ENCODE peak calls at places on chromosomes 5 and 9, in six cellular contexts. One of them, this sample, is unnamed.

GRCh38 chr9:128835246-128836210 is 5.9 kb upstream of the SPOUT1 start:
- DNase-seq in HCT116: no peak
- DNase-seq in HepG2: no peak
- DNase-seq in K562: peak; percentile 4
- DNase-seq in H1: no peak
- DNase-seq in GM12878: no peak
- DNase-seq in this sample: no peak

GRCh38 chr5:175889910-175890684 is 18.7 kb downstream of the CPLX2 start:
- DNase-seq in HCT116: peak; percentile 27
- DNase-seq in HepG2: peak; percentile 79
- DNase-seq in K562: no peak
- DNase-seq in H1: no peak
- DNase-seq in GM12878: no peak
- DNase-seq in this sample: no peak

GRCh38 chr9:137007060-137007815 is 10.9 kb upstream of the CLIC3 start:
- DNase-seq in HCT116: no peak
- DNase-seq in HepG2: no peak
- DNase-seq in K562: no peak
- DNase-seq in H1: no peak
- DNase-seq in GM12878: no peak
- DNase-seq in this sample: no peak

GRCh38 chr9:135308809-135309762 is 170.5 kb upstream of the PPP1R26 start:
- DNase-seq in HCT116: no peak
- DNase-seq in HepG2: no peak
- DNase-seq in K562: no peak
- DNase-seq in H1: no peak
- DNase-seq in GM12878: no peak
- DNase-seq in this sample: no peak

GRCh38 chr5:6279607-6280006 is 98.7 kb downstream of the MED10 start:
- DNase-seq in HCT116: no peak
- DNase-seq in HepG2: no peak
- DNase-seq in K562: no peak
- DNase-seq in H1: no peak
- DNase-seq in GM12878: no peak
- DNase-seq in this sample: no peak

GRCh38 chr5:60710362-60710761 is 10.4 kb upstream of the DEPDC1B start:
- DNase-seq in HCT116: no peak
- DNase-seq in HepG2: peak; percentile 30
- DNase-seq in K562: no peak
- DNase-seq in H1: no peak
- DNase-seq in GM12878: no peak
- DNase-seq in this sample: no peak

GRCh38 chr9:107404086-107404590 is 85.4 kb downstream of the KLF4 start:
- DNase-seq in HCT116: no peak
- DNase-seq in HepG2: no peak
- DNase-seq in K562: no peak
- DNase-seq in H1: no peak
- DNase-seq in GM12878: no peak
- DNase-seq in this sample: no peak

GRCh38 chr9:87500491-87500890 is 2.8 kb downstream of the DAPK1 start:
- DNase-seq in HCT116: no peak
- DNase-seq in HepG2: no peak
- DNase-seq in K562: peak; percentile 27
- DNase-seq in H1: no peak
- DNase-seq in GM12878: no peak
- DNase-seq in this sample: no peak

GRCh38 chr5:93250431-93250830 is 330.6 kb downstream of the NR2F1-AS1 start:
- DNase-seq in HCT116: no peak
- DNase-seq in HepG2: no peak
- DNase-seq in K562: no peak
- DNase-seq in H1: no peak
- DNase-seq in GM12878: no peak
- DNase-seq in this sample: no peak

GRCh38 chr9:69444021-69444420 is 119.0 kb downstream of the ENTREP1 start:
- DNase-seq in HCT116: no peak
- DNase-seq in HepG2: no peak
- DNase-seq in K562: no peak
- DNase-seq in H1: no peak
- DNase-seq in GM12878: no peak
- DNase-seq in this sample: no peak

GRCh38 chr9:22425551-22425950 is 21.1 kb upstream of the DMRTA1 start:
- DNase-seq in HCT116: no peak
- DNase-seq in HepG2: no peak
- DNase-seq in K562: no peak
- DNase-seq in H1: no peak
- DNase-seq in GM12878: no peak
- DNase-seq in this sample: no peak

GRCh38 chr9:92714016-92714415 is 44.1 kb upstream of the IPPK start:
- DNase-seq in HCT116: no peak
- DNase-seq in HepG2: no peak
- DNase-seq in K562: no peak
- DNase-seq in H1: no peak
- DNase-seq in GM12878: no peak
- DNase-seq in this sample: no peak

GRCh38 chr9:105500108-105500766 is 52.4 kb downstream of the FSD1L start:
- DNase-seq in HCT116: no peak
- DNase-seq in HepG2: no peak
- DNase-seq in K562: no peak
- DNase-seq in H1: no peak
- DNase-seq in GM12878: peak; percentile 62
- DNase-seq in this sample: no peak

GRCh38 chr5:159342838-159343237 is 12.6 kb upstream of the IL12B start:
- DNase-seq in HCT116: no peak
- DNase-seq in HepG2: no peak
- DNase-seq in K562: no peak
- DNase-seq in H1: no peak
- DNase-seq in GM12878: no peak
- DNase-seq in this sample: no peak

GRCh38 chr5:131735393-131735792 is 61.4 kb downstream of the FNIP1 start:
- DNase-seq in HCT116: no peak
- DNase-seq in HepG2: no peak
- DNase-seq in K562: no peak
- DNase-seq in H1: no peak
- DNase-seq in GM12878: no peak
- DNase-seq in this sample: no peak

GRCh38 chr5:107894361-107894760 is 223.6 kb upstream of the EFNA5 start:
- DNase-seq in HCT116: no peak
- DNase-seq in HepG2: no peak
- DNase-seq in K562: no peak
- DNase-seq in H1: no peak
- DNase-seq in GM12878: no peak
- DNase-seq in this sample: no peak

GRCh38 chr9:137057545-137057944 is 3.7 kb upstream of the ENTPD2 start:
- DNase-seq in HCT116: no peak
- DNase-seq in HepG2: no peak
- DNase-seq in K562: no peak
- DNase-seq in H1: no peak
- DNase-seq in GM12878: no peak
- DNase-seq in this sample: no peak

GRCh38 chr5:126446498-126447224 is 23.5 kb downstream of the GRAMD2B start:
- DNase-seq in HCT116: peak; percentile 71
- DNase-seq in HepG2: no peak
- DNase-seq in K562: no peak
- DNase-seq in H1: no peak
- DNase-seq in GM12878: no peak
- DNase-seq in this sample: no peak

GRCh38 chr5:170648546-170648945 is 135.0 kb upstream of the GABRP start:
- DNase-seq in HCT116: no peak
- DNase-seq in HepG2: no peak
- DNase-seq in K562: no peak
- DNase-seq in H1: no peak
- DNase-seq in GM12878: no peak
- DNase-seq in this sample: no peak

GRCh38 chr9:126295936-126296600 is 30.6 kb upstream of the MVB12B start:
- DNase-seq in HCT116: peak; percentile 22
- DNase-seq in HepG2: no peak
- DNase-seq in K562: no peak
- DNase-seq in H1: no peak
- DNase-seq in GM12878: no peak
- DNase-seq in this sample: no peak

GRCh38 chr5:13997514-13997913 is 53.0 kb upstream of the DNAH5 start:
- DNase-seq in HCT116: no peak
- DNase-seq in HepG2: no peak
- DNase-seq in K562: no peak
- DNase-seq in H1: no peak
- DNase-seq in GM12878: no peak
- DNase-seq in this sample: no peak

GRCh38 chr9:71263451-71263850 is 142.0 kb upstream of the TRPM3 start:
- DNase-seq in HCT116: no peak
- DNase-seq in HepG2: no peak
- DNase-seq in K562: no peak
- DNase-seq in H1: no peak
- DNase-seq in GM12878: no peak
- DNase-seq in this sample: no peak

GRCh38 chr5:172680921-172681320 is 39.9 kb downstream of the NEURL1B start:
- DNase-seq in HCT116: no peak
- DNase-seq in HepG2: no peak
- DNase-seq in K562: no peak
- DNase-seq in H1: no peak
- DNase-seq in GM12878: no peak
- DNase-seq in this sample: no peak

GRCh38 chr9:130444565-130445221 is at the start of gene ASS1:
- DNase-seq in HCT116: no peak
- DNase-seq in HepG2: peak; percentile 33
- DNase-seq in K562: peak; percentile 98
- DNase-seq in H1: no peak
- DNase-seq in GM12878: no peak
- DNase-seq in this sample: no peak

GRCh38 chr9:84782228-84782866 is 112.8 kb downstream of the NTRK2 start:
- DNase-seq in HCT116: no peak
- DNase-seq in HepG2: no peak
- DNase-seq in K562: no peak
- DNase-seq in H1: no peak
- DNase-seq in GM12878: no peak
- DNase-seq in this sample: no peak

DNA sequence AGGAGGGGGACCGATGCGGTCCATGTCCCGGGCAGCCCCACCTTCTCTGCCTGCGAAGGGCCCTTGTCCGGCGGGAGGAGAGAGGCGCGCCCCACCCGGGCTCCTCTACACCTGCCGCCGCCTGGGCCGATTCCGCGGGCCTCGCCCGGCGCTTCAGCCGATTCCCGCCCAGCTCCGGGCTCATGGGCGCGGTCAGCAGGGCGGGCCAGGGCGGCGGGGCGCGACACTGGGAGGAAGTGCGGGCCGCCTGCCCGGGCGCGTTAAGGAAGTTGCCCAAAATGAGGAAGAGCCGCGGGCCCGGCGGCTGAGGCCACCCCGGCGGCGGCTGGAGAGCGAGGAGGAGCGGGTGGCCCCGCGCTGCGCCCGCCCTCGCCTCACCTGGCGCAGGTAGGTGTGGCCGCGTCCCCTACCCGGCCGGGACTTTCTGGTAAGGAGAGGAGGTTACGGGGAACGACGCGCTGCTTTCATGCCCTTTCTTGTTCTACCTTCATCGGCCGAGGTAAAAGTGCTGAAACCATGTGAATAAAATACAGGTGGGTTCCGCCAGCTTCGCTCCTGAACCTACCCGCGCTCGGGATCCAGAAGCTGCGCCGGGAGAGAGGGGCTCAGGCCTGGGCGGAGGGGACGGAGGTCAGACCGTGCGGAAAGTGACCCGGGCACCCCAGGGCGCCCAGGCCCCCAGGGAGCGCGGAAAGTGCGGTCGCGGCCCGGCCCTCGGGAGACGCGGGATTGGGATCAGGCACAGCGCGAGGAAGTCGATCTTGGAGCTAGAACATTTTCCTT is at the start of gene SYK:
- DNase-seq in HCT116: no peak
- DNase-seq in HepG2: no peak
- DNase-seq in K562: peak; percentile 49
- DNase-seq in H1: no peak
- DNase-seq in GM12878: no peak
- DNase-seq in this sample: no peak
- TF ChIP-seq ZNF274 in HCT116: no peak
- TF ChIP-seq ZNF274 in HepG2: no peak
- TF ChIP-seq ZNF274 in K562: no peak
- TF ChIP-seq ZNF274 in H1: no peak
- TF ChIP-seq ZNF274 in GM12878: no peak
- TF ChIP-seq ZNF274 in this sample: no peak

GRCh38 chr5:147813696-147814095 is 17.8 kb downstream of the SPINK1 start:
- DNase-seq in HCT116: no peak
- DNase-seq in HepG2: no peak
- DNase-seq in K562: no peak
- DNase-seq in H1: no peak
- DNase-seq in GM12878: no peak
- DNase-seq in this sample: no peak
- H3K4me3 ChIP-seq in HCT116: no peak overlapping the region
- H3K4me3 ChIP-seq in HepG2: no peak overlapping the region
- H3K4me3 ChIP-seq in K562: no peak overlapping the region
- H3K4me3 ChIP-seq in H1: no peak overlapping the region
- H3K4me3 ChIP-seq in GM12878: no peak overlapping the region
- H3K4me3 ChIP-seq in this sample: no peak overlapping the region

GRCh38 chr5:169270827-169271226 is 30.1 kb downstream of the SLIT3 start:
- DNase-seq in HCT116: no peak
- DNase-seq in HepG2: no peak
- DNase-seq in K562: no peak
- DNase-seq in H1: no peak
- DNase-seq in GM12878: no peak
- DNase-seq in this sample: no peak

GRCh38 chr5:169272731-169273401 is 28.1 kb downstream of the SLIT3 start:
- DNase-seq in HCT116: no peak
- DNase-seq in HepG2: no peak
- DNase-seq in K562: no peak
- DNase-seq in H1: no peak
- DNase-seq in GM12878: no peak
- DNase-seq in this sample: no peak

GRCh38 chr5:169272111-169272510 is 28.8 kb downstream of the SLIT3 start:
- DNase-seq in HCT116: no peak
- DNase-seq in HepG2: no peak
- DNase-seq in K562: no peak
- DNase-seq in H1: no peak
- DNase-seq in GM12878: no peak
- DNase-seq in this sample: no peak

GRCh38 chr5:169273881-169274280 is 27.1 kb downstream of the SLIT3 start:
- DNase-seq in HCT116: no peak
- DNase-seq in HepG2: no peak
- DNase-seq in K562: no peak
- DNase-seq in H1: no peak
- DNase-seq in GM12878: no peak
- DNase-seq in this sample: no peak

DNA sequence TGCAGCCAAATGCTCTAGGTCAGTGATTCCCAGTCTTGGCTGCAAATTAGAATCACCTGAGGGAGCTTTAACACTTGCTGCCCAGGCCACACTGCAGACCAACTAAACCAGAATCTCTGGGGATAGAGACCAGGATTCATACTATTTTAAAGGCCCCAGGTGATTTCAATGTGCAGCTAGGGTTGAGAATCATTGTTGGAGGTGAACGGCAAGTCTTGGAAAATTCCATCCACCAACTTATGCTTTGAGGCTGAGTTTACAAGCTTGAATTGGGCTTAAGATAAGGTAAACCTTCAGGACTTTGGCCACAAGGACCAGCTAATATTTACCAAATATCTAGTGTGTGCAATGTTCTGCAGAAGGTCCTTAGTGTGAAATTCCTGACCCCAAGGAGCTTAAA is 27.5 kb downstream of the SLIT3 start:
- DNase-seq in HCT116: no peak
- DNase-seq in HepG2: no peak
- DNase-seq in K562: no peak
- DNase-seq in H1: no peak
- DNase-seq in GM12878: no peak
- DNase-seq in this sample: no peak
- TF ChIP-seq ZNF274 in HCT116: no peak
- TF ChIP-seq ZNF274 in HepG2: no peak
- TF ChIP-seq ZNF274 in K562: no peak
- TF ChIP-seq ZNF274 in H1: no peak
- TF ChIP-seq ZNF274 in GM12878: no peak
- TF ChIP-seq ZNF274 in this sample: no peak

GRCh38 chr9:20376042-20376441 is 246.3 kb downstream of the MLLT3 start:
- DNase-seq in HCT116: no peak
- DNase-seq in HepG2: no peak
- DNase-seq in K562: no peak
- DNase-seq in H1: no peak
- DNase-seq in GM12878: no peak
- DNase-seq in this sample: no peak
- H3K4me3 ChIP-seq in HCT116: no peak overlapping the region
- H3K4me3 ChIP-seq in HepG2: no peak overlapping the region
- H3K4me3 ChIP-seq in K562: no peak overlapping the region
- H3K4me3 ChIP-seq in H1: no peak overlapping the region
- H3K4me3 ChIP-seq in GM12878: no peak overlapping the region
- H3K4me3 ChIP-seq in this sample: no peak overlapping the region

This sample was measured in NT2/D1.